ENCODE peak calls at places on chromosomes 12 and 14, in six cellular contexts. Z is CD4-positive, alpha-beta T cell; H is H9; Q is coronary artery; M is HCT116; P is heart right ventricle. R is an unnamed sample.
A peak's percentile ranks its signal among the peaks of the same experiment; 100 is the strongest.

GRCh38 chr12:70443274-70443673 is 77.2 kb downstream of the KCNMB4 start:
- DNase-seq in Z (no peak), H (no peak), Q (no peak), M (no peak), P (no peak), R (no peak)

GRCh38 chr14:50544911-50545310 is 12.5 kb upstream of the MAP4K5 start:
- DNase-seq in Z (no peak), H (no peak), Q (no peak), M (no peak), P (no peak), R (no peak)

GRCh38 chr14:78904094-78904493 is 733.9 kb downstream of the NRXN3 start:
- DNase-seq in Z (no peak), H (no peak), Q (no peak), M (no peak), P (no peak), R (no peak)

GRCh38 chr14:87052646-87053225 is 940.2 kb downstream of the GALC start:
- DNase-seq in Z (no peak), H (no peak), Q (no peak), M (no peak), P (no peak), R (peak; percentile 8)

GRCh38 chr12:7966558-7966957 is 30.6 kb upstream of the SLC2A3 start:
- DNase-seq in Z (no peak), H (no peak), Q (no peak), M (no peak), P (no peak), R (no peak)

GRCh38 chr12:52649066-52649465 is 2.9 kb downstream of the KRT2 start:
- DNase-seq in Z (no peak), H (peak; percentile 14), Q (peak; percentile 56), M (no peak), P (no peak), R (no peak)

GRCh38 chr12:131066207-131066885 is 112.6 kb downstream of the ADGRD1 start:
- DNase-seq in Z (no peak), H (peak; percentile 24), Q (peak; percentile 70), M (no peak), P (peak; percentile 16), R (no peak)

GRCh38 chr12:21677622-21678277 is 20.1 kb upstream of the LDHB start:
- DNase-seq in Z (peak; percentile 15), H (no peak), Q (no peak), M (no peak), P (no peak), R (no peak)

GRCh38 chr12:52132754-52133161 is 53.3 kb downstream of the SMIM41 start:
- DNase-seq in Z (no peak), H (no peak), Q (no peak), M (no peak), P (no peak), R (no peak)

GRCh38 chr12:123571343-123571813 is 13.0 kb upstream of the TMED2 start:
- DNase-seq in Z (no peak), H (peak; percentile 72), Q (peak; percentile 76), M (peak; percentile 33), P (peak; percentile 31), R (peak; percentile 9)

GRCh38 chr12:132157733-132158409 is 13.6 kb downstream of the NOC4L start:
- DNase-seq in Z (no peak), H (no peak), Q (no peak), M (no peak), P (no peak), R (no peak)

GRCh38 chr12:62919827-62920226 is 15.1 kb downstream of the PPM1H start:
- DNase-seq in Z (no peak), H (no peak), Q (no peak), M (no peak), P (no peak), R (no peak)

GRCh38 chr12:4164591-4165558 is 108.7 kb upstream of the CCND2 start:
- DNase-seq in Z (peak; percentile 33), H (peak; percentile 87), Q (no peak), M (no peak), P (peak; percentile 53), R (no peak)

GRCh38 chr12:119864591-119864990 is 12.5 kb downstream of the CIT start:
- DNase-seq in Z (no peak), H (no peak), Q (no peak), M (no peak), P (no peak), R (no peak)

GRCh38 chr12:46524778-46525177 is 152.2 kb upstream of the SLC38A2 start:
- DNase-seq in Z (no peak), H (no peak), Q (peak; percentile 86), M (no peak), P (peak; percentile 85), R (no peak)

GRCh38 chr12:77847060-77847541 is 16.4 kb downstream of the NAV3 start:
- DNase-seq in Z (no peak), H (no peak), Q (no peak), M (no peak), P (no peak), R (no peak)

GRCh38 chr12:113051759-113052158 is 4.8 kb upstream of the DTX1 start:
- DNase-seq in Z (no peak), H (no peak), Q (no peak), M (no peak), P (no peak), R (no peak)

GRCh38 chr14:48341069-48341468 is 665.7 kb upstream of the MDGA2 start:
- DNase-seq in Z (no peak), H (no peak), Q (no peak), M (no peak), P (no peak), R (no peak)

GRCh38 chr12:111222027-111222414 is 146.9 kb downstream of the PHETA1 start:
- DNase-seq in Z (no peak), H (no peak), Q (no peak), M (no peak), P (no peak), R (no peak)

GRCh38 chr12:12534975-12535374 is 27.7 kb downstream of the DUSP16 start:
- DNase-seq in Z (no peak), H (no peak), Q (no peak), M (no peak), P (peak; percentile 26), R (no peak)

GRCh38 chr14:97458302-97459137 is 661.3 kb downstream of the VRK1 start:
- DNase-seq in Z (peak; percentile 70), H (peak; percentile 88), Q (no peak), M (no peak), P (peak; percentile 35), R (no peak)

GRCh38 chr12:89245090-89245489 is 107.2 kb downstream of the DUSP6 start:
- DNase-seq in Z (peak; percentile 15), H (no peak), Q (no peak), M (no peak), P (no peak), R (no peak)
- TF ChIP-seq CTCF in Z (no peak), H (no peak), Q (no peak), M (no peak), P (no peak), R (no peak)

GRCh38 chr14:52937869-52938268 is 13.0 kb downstream of the FERMT2 start:
- DNase-seq in Z (no peak), H (no peak), Q (no peak), M (no peak), P (no peak), R (no peak)

GRCh38 chr14:52936437-52936836 is 14.4 kb downstream of the FERMT2 start:
- DNase-seq in Z (no peak), H (no peak), Q (no peak), M (no peak), P (no peak), R (peak; percentile 41)

GRCh38 chr14:52935847-52936246 is 15.0 kb downstream of the FERMT2 start:
- DNase-seq in Z (no peak), H (no peak), Q (no peak), M (no peak), P (no peak), R (no peak)

GRCh38 chr14:52937306-52937705 is 13.5 kb downstream of the FERMT2 start:
- DNase-seq in Z (no peak), H (no peak), Q (no peak), M (no peak), P (no peak), R (no peak)

GRCh38 chr14:52939427-52939826 is 11.4 kb downstream of the FERMT2 start:
- DNase-seq in Z (no peak), H (no peak), Q (no peak), M (no peak), P (no peak), R (no peak)
- H3K27ac ChIP-seq in Z (no peak overlapping the region), H (no peak overlapping the region), Q (no peak overlapping the region), M (no peak overlapping the region), P (no peak overlapping the region), R (no peak overlapping the region)

GRCh38 chr12:6613015-6613775 is 6.0 kb upstream of the CHD4 start:
- DNase-seq in Z (no peak), H (peak; percentile 62), Q (peak; percentile 91), M (peak; percentile 45), P (peak; percentile 74), R (peak; percentile 95)
- TF ChIP-seq CTCF in Z (no peak), H (no peak), Q (no peak), M (no peak), P (no peak), R (no peak)

DNA sequence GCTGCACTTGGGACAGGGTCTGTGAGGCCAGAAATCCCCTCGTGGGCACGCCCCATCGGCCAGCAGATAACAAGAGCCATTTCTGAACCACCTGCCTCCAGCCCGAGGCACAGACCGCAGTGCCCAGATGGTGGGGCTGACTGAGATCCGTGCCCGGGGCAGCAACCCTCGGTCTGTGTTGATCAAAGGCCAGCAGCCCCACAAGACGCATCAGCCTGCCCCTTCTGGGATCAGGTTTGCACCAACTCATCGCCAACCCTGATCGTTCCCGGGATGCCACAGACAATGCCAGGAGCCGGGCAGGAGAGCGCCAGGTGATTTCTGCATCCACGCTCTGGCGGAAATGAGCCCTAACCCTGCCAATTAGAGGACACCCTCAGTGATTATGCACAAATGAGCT is 64.5 kb downstream of the TESC start:
- DNase-seq in Z (no peak), H (no peak), Q (no peak), M (no peak), P (no peak), R (no peak)
- H3K27ac ChIP-seq in Z (no peak overlapping the region), H (no peak overlapping the region), Q (no peak overlapping the region), M (no peak overlapping the region), P (peak overlapping the region; percentile 13), R (peak overlapping the region; percentile 67)

GRCh38 chr14:89954045-89955021 is at the start of gene EFCAB11:
- DNase-seq in Z (peak; percentile 91), H (peak; percentile 99), Q (peak; percentile 97), M (peak; percentile 97), P (peak; percentile 95), R (peak; percentile 98)
- TF ChIP-seq CTCF in Z (no peak), H (peak; percentile 48), Q (no peak), M (no peak), P (no peak), R (no peak)

R was measured in WERI-Rb-1.